ENCODE peak calls at places on chromosomes 1 and 21, in four cellular contexts. R, L, K and O are unnamed samples.

GRCh38 chr21:35470522-35470921 is 421.4 kb upstream of the RUNX1 start:
- DNase-seq in K (no peak), L (no peak), R (no peak), O (no peak)

GRCh38 chr1:151888972-151889570 is 20.2 kb downstream of the THEM4 start:
- DNase-seq in K (no peak), R (no peak), L (no peak), O (peak; percentile 27)

GRCh38 chr1:56577859-56578663 is 1.3 kb downstream of the PLPP3 start:
- DNase-seq in K (peak; percentile 71), R (no peak), L (peak; percentile 61), O (peak; percentile 27)

GRCh38 chr1:231596337-231596791 is 30.2 kb upstream of the DISC1 start:
- DNase-seq in R (no peak), K (no peak), L (no peak), O (no peak)

GRCh38 chr1:227914801-227915563 is 32.8 kb downstream of the WNT9A start:
- DNase-seq in K (no peak), L (no peak), R (no peak), O (no peak)

GRCh38 chr21:38993561-38993960 is 187.8 kb downstream of the ETS2 start:
- DNase-seq in K (peak; percentile 89), L (peak; percentile 92), R (no peak), O (peak; percentile 90)

GRCh38 chr1:47938556-47938955 is 58.6 kb downstream of the TRABD2B start:
- DNase-seq in R (no peak), L (no peak), K (no peak), O (no peak)

GRCh38 chr1:226994357-226995063 is 54.4 kb downstream of the COQ8A start:
- DNase-seq in R (no peak), L (no peak), K (no peak), O (no peak)

GRCh38 chr1:157371826-157372225 is 180.5 kb downstream of the FCRL5 start:
- DNase-seq in L (no peak), R (no peak), K (no peak), O (no peak)

GRCh38 chr1:226985839-226986463 is 45.9 kb downstream of the COQ8A start:
- DNase-seq in R (no peak), K (no peak), L (no peak), O (no peak)

GRCh38 chr1:18739408-18739807 is 108.8 kb downstream of the PAX7 start:
- DNase-seq in R (no peak), L (no peak), K (no peak), O (no peak)

GRCh38 chr1:220430586-220430985 is 97.3 kb upstream of the MARK1 start:
- DNase-seq in L (no peak), K (no peak), R (no peak), O (no peak)

GRCh38 chr1:201713093-201713810 is 115.7 kb upstream of the IPO9 start:
- DNase-seq in L (peak; percentile 99), R (peak; percentile 4), K (peak; percentile 99), O (peak; percentile 95)

GRCh38 chr1:110340207-110340468 is 961 bp downstream of the RBM15 start:
- DNase-seq in K (peak; percentile 1), L (no peak), R (peak; percentile 15), O (no peak)

GRCh38 chr1:53186533-53186932 is 10.1 kb upstream of the CPT2 start:
- DNase-seq in L (no peak), K (no peak), R (no peak), O (no peak)

GRCh38 chr1:214264196-214264595 is 16.8 kb upstream of the SMYD2 start:
- DNase-seq in R (no peak), L (no peak), K (peak; percentile 79), O (no peak)

GRCh38 chr21:38858429-38859205 is 52.9 kb downstream of the ETS2 start:
- DNase-seq in R (no peak), L (peak; percentile 25), K (no peak), O (no peak)

GRCh38 chr1:209473023-209473422 is 110.5 kb upstream of the CAMK1G start:
- DNase-seq in K (no peak), L (no peak), R (no peak), O (no peak)

GRCh38 chr1:15625224-15625917 is 8.1 kb downstream of the DDI2 start:
- DNase-seq in K (no peak), R (no peak), L (no peak), O (no peak)

GRCh38 chr1:92585831-92586230 is 99.1 kb upstream of the GFI1 start:
- DNase-seq in R (no peak), K (no peak), L (no peak), O (no peak)

GRCh38 chr1:47527653-47528272 is 89.9 kb downstream of the FOXD2 start:
- DNase-seq in K (no peak), L (no peak), R (no peak), O (no peak)

GRCh38 chr1:32998009-32998555 is 33.5 kb upstream of the RNF19B start:
- DNase-seq in K (peak; percentile 34), L (no peak), R (no peak), O (no peak)